ENCODE peak calls at places on chromosomes 11 and 22, in four cellular contexts. N, P, K and Q are unnamed samples.

GRCh38 chr11:88533001-88533400 is 195.5 kb upstream of the CTSC start:
- DNase-seq in N (no peak), P (no peak), K (no peak), Q (no peak)

GRCh38 chr11:16816358-16817270 is 78.2 kb downstream of the C11orf58 start:
- DNase-seq in N (no peak), P (no peak), K (no peak), Q (no peak)

GRCh38 chr11:1305558-1306056 is 3.8 kb downstream of the TOLLIP start:
- DNase-seq in N (no peak), P (peak), K (no peak), Q (no peak)

GRCh38 chr11:93403930-93404329 is 73.4 kb downstream of the DEUP1 start:
- DNase-seq in N (no peak), P (no peak), K (no peak), Q (no peak)

GRCh38 chr11:6357222-6357621 is 33.1 kb upstream of the SMPD1 start:
- DNase-seq in N (peak), P (peak), K (peak), Q (no peak)

GRCh38 chr11:106997241-106997640 is 21.0 kb downstream of the GUCY1A2 start:
- DNase-seq in N (no peak), P (no peak), K (no peak), Q (no peak)

GRCh38 chr11:5624489-5625278 is at the start of gene TRIM34:
- DNase-seq in N (peak), P (no peak), K (peak), Q (peak)

GRCh38 chr11:102476069-102476468 is 23.5 kb upstream of the TMEM123 start:
- DNase-seq in N (peak), P (no peak), K (no peak), Q (no peak)

GRCh38 chr11:131796541-131796940 is 426.1 kb downstream of the NTM start:
- DNase-seq in N (no peak), P (no peak), K (no peak), Q (no peak)

GRCh38 chr11:134489728-134490127 is 77.7 kb upstream of the B3GAT1 start:
- DNase-seq in N (no peak), P (no peak), K (no peak), Q (no peak)

GRCh38 chr11:8384199-8384821 is 120.6 kb upstream of the LMO1 start:
- DNase-seq in N (no peak), P (no peak), K (no peak), Q (no peak)
- TF ChIP-seq CTCF in N (no peak), P (no peak), K (no peak), Q (no peak)

GRCh38 chr22:44335903-44336803 is 23.4 kb upstream of the SHISAL1 start:
- DNase-seq in N (no peak), P (no peak), K (no peak), Q (peak)
- TF ChIP-seq CTCF in N (peak), P (no peak), K (no peak), Q (no peak)

GRCh38 chr22:43236401-43237166 is 49.6 kb upstream of the TTLL12 start:
- DNase-seq in N (no peak), P (no peak), K (peak), Q (no peak)

GRCh38 chr22:43235445-43236400 is 48.8 kb upstream of the TTLL12 start:
- DNase-seq in N (no peak), P (no peak), K (no peak), Q (no peak)

GRCh38 chr22:43239102-43239875 is 52.4 kb upstream of the TTLL12 start:
- DNase-seq in N (no peak), P (no peak), K (peak), Q (no peak)

GRCh38 chr22:43238526-43239006 is 51.6 kb upstream of the TTLL12 start:
- DNase-seq in N (no peak), P (no peak), K (peak), Q (no peak)

DNA sequence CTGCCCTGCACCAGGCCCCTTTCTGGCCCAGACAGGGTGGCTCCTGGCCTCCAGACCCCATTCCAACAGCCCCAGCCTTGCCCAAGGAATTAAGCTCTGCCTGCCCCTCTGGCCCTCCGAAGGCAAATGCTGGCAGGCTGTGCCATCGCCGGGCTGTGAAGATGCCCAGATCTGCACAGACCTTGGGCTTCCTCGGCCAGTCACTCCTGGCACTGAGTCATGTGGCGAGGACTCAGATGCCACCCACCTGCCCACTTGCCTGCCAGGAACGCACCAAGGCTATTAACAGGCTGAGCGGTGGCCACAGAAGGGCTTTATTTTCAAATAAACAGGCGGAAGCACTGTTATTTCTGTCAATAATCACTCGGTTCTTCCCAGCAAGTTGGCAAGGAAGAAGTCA is 50.3 kb upstream of the TTLL12 start:
- DNase-seq in N (no peak), P (peak), K (no peak), Q (no peak)
- TF ChIP-seq CTCF in N (no peak), P (no peak), K (no peak), Q (no peak)

DNA sequence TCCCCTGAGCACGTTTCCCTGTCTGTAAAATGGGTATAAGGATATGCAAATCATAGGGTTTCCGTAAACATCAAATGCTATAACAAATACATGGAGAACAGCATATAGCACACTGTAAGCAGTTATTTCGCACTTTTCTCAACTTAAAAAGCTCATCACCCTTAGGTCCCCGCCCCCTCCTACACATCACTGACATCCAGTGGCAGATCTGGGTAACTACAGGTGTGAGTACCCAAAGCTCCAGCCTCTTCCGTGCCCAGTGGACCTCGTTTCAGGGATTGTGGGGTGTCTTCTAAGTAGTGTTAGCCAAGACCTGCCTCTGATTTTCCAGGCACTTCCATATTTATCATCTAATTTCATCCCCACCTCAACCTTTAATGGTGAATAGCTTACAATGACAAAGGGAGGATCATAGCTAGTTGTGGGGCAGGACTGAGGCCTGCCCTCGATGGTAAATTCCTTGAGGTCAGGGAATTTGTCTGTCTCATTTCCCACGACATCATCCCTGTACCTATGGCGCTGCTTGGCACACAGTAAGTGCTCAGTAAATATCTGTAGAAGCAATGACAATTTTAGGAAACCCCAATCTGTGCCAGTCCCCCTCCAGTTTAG is 340.6 kb downstream of the TENM4 start:
- DNase-seq in N (peak), P (no peak), K (no peak), Q (peak)
- TF ChIP-seq CTCF in N (peak), P (peak), K (peak), Q (peak)

GRCh38 chr22:36982136-36982535 is 37.1 kb downstream of the TST start:
- DNase-seq in N (no peak), P (no peak), K (no peak), Q (no peak)
- TF ChIP-seq CTCF in N (no peak), P (no peak), K (no peak), Q (no peak)

DNA sequence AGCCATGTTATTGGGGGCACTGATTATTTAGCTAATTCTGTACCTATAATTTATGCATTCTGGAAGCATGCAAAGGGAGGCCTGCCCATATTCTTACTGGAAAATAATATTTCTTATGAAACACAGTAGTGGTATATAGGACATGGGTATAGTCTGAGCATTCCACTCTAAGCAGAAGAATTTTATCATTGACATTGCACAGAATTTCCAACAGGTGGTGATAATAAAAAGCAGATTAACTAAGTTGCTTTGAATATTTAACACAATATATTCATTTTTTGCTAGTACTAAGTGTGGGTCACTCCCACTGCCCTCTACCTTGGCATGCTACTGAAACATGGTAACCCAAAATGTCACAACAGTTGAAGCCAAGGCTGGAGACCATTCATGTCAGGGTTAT is 728.8 kb upstream of the FAT3 start:
- DNase-seq in N (no peak), P (no peak), K (no peak), Q (no peak)
- TF ChIP-seq CTCF in N (no peak), P (no peak), K (no peak), Q (no peak)

GRCh38 chr11:95361180-95361579 is 130.2 kb upstream of the SESN3 start:
- DNase-seq in N (no peak), P (no peak), K (no peak), Q (no peak)

GRCh38 chr11:95365346-95365745 is 134.3 kb upstream of the SESN3 start:
- DNase-seq in N (no peak), P (no peak), K (no peak), Q (no peak)

GRCh38 chr11:95363710-95364109 is 132.7 kb upstream of the SESN3 start:
- DNase-seq in N (no peak), P (no peak), K (no peak), Q (no peak)

GRCh38 chr11:95363189-95363588 is 132.2 kb upstream of the SESN3 start:
- DNase-seq in N (no peak), P (no peak), K (no peak), Q (no peak)

DNA sequence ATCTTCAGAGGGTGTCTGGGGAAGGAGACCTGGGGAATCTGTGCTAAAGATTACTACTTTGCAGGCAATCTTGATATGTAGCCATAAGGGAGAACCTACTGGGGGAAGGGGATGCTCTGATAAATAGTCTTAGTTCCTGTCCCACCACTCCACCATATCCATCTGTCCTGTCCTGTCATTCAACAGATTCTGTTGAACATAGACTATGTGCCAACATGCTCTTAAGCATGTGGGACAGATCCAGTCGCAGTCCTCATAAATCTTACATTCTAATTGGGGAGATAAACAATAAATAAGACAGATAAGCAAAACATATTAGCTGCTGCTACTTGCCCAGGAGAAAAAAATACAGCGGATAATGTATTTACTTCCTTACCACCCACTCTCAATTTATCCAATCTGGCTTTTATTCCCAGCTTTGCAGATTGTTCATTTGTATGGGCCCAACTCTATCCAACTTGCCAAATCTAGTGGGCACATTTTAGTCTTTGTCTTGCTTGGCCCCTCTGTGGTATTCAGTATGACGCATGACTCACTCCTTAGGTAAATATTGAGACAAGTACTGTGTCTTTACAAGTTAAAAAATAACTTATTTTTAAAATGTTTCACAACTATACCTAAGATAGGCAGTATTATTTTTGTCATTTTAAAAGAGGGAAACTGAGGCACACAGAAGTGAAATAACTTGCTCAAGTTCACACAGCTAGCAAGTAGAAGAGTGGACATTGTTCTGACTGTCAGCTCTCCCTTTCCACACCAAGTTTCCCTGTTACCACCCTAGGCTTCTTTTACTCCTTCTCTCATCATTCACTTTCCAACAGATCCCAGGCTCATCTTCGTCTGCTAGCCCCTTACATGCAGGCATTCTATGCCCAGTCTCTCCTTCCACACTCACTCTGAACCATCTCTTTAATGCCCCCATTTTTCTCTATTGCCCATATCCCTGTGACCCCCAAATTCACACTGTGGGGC is 133.6 kb upstream of the SESN3 start:
- DNase-seq in N (peak), P (no peak), K (no peak), Q (peak)
- TF ChIP-seq CTCF in N (no peak), P (no peak), K (no peak), Q (no peak)

DNA sequence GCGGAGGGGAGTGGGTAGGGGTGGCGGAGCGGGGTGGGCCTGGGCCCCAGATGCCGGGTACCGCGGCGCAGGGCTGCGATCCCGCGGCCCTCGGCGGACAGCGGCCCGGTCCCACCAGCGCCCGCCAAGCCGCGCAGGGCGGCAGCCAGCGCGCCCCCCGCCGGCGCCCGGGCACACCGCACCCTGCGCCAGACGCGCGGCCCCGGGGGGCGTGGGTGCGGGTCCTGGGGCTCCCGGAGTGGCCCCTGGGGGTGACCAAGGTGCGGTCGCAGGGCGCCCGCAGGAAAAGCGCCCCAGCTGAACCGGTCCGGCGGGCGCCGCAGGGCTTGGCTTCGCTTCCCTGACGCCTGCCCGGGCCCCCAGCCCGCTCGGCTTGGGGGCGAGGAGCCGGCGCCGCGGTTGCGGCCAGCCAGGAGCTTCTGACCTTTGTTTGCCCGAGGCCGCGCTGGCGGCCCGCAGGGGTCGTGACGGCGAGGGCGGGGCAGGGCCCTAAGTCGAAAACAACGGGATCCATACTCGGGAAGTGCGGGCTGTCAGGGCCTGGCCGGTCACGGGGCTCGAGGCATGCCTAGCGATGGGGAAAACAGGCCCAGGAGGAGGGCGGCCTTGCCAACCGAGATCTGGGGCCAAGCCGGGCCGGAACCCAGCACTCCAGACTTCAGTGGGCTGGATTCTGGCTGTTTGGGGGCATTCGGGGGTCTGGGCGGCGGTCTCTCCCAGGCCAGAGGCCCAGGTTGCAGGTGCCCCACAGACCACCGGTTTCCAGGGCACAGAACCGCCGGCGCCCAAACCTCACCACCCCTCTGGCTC is 581 bp upstream of the AP5B1 start:
- DNase-seq in N (no peak), P (peak), K (no peak), Q (peak)
- TF ChIP-seq CTCF in N (peak), P (no peak), K (peak), Q (no peak)